ENCODE peak calls at places on chromosomes 1 and 21, in eight cellular contexts. N is sigmoid colon, Z is spleen, I is GM12891, F is GM12892, H is suprapubic skin, J is transverse colon, G is stomach. T is an unnamed sample.

GRCh38 chr1:233359905-233360304 is 32.4 kb downstream of the MAP3K21 start:
- DNase-seq in N (no peak), Z (no peak), I (no peak), F (no peak), H (no peak), J (no peak), G (no peak), T (no peak)

GRCh38 chr1:174682419-174683008 is 234.8 kb downstream of the GPR52 start:
- DNase-seq in N (no peak), Z (no peak), I (no peak), F (no peak), H (no peak), J (no peak), G (no peak), T (no peak)

GRCh38 chr1:4027492-4028138 is 127.5 kb upstream of the C1orf174 start:
- DNase-seq in N (no peak), Z (peak), I (peak), F (peak), H (no peak), J (peak), G (no peak), T (no peak)

GRCh38 chr1:112265946-112266345 is 130.1 kb upstream of the CTTNBP2NL start:
- DNase-seq in N (no peak), Z (no peak), I (no peak), F (no peak), H (no peak), J (no peak), G (no peak), T (no peak)

GRCh38 chr1:15328785-15329480 is 80.8 kb upstream of the EFHD2 start:
- DNase-seq in N (no peak), Z (peak), I (no peak), F (no peak), H (peak), J (no peak), G (peak), T (no peak)

GRCh38 chr21:35254752-35255138 is 205.6 kb upstream of the RUNX1 start:
- DNase-seq in N (no peak), Z (no peak), I (no peak), F (no peak), H (no peak), J (no peak), G (no peak), T (no peak)

GRCh38 chr1:155174334-155175280 is 958 bp downstream of the TRIM46 start:
- DNase-seq in N (peak), Z (peak), I (peak), F (no peak), H (peak), J (peak), G (peak), T (no peak)

GRCh38 chr21:41229527-41230248 is 61.7 kb downstream of the BACE2 start:
- DNase-seq in N (no peak), Z (no peak), I (no peak), F (no peak), H (no peak), J (no peak), G (no peak), T (no peak)

GRCh38 chr1:205597691-205598314 is 34.0 kb downstream of the ELK4 start:
- DNase-seq in N (peak), Z (no peak), I (no peak), F (no peak), H (peak), J (no peak), G (no peak), T (no peak)

GRCh38 chr1:208175508-208175895 is 68.7 kb downstream of the PLXNA2 start:
- DNase-seq in N (no peak), Z (no peak), I (no peak), F (no peak), H (no peak), J (no peak), G (no peak), T (no peak)

GRCh38 chr21:46003575-46004007 is 22.0 kb downstream of the COL6A1 start:
- DNase-seq in N (peak), Z (peak), I (no peak), F (no peak), H (peak), J (no peak), G (peak), T (no peak)

GRCh38 chr1:165854101-165854845 is 26.9 kb downstream of the UCK2 start:
- DNase-seq in N (no peak), Z (no peak), I (no peak), F (no peak), H (no peak), J (no peak), G (no peak), T (no peak)

GRCh38 chr1:41850029-41850428 is 68.7 kb downstream of the HIVEP3 start:
- DNase-seq in N (no peak), Z (no peak), I (no peak), F (no peak), H (no peak), J (no peak), G (no peak), T (no peak)

GRCh38 chr1:154703207-154703606 is 95.2 kb upstream of the ADAR start:
- DNase-seq in N (no peak), Z (no peak), I (no peak), F (no peak), H (no peak), J (no peak), G (no peak), T (no peak)

GRCh38 chr1:229456016-229456415 is 22.1 kb upstream of the ACTA1 start:
- DNase-seq in N (no peak), Z (no peak), I (no peak), F (no peak), H (no peak), J (no peak), G (no peak), T (no peak)

GRCh38 chr1:19483691-19484090 is 1.6 kb downstream of the CAPZB start:
- DNase-seq in N (no peak), Z (no peak), I (no peak), F (no peak), H (no peak), J (no peak), G (no peak), T (no peak)

GRCh38 chr1:211925016-211925415 is 94.5 kb upstream of the LPGAT1 start:
- DNase-seq in N (no peak), Z (no peak), I (no peak), F (no peak), H (no peak), J (peak), G (peak), T (no peak)

GRCh38 chr1:182917386-182917785 is 35.6 kb downstream of the SHCBP1L start:
- DNase-seq in N (no peak), Z (no peak), I (no peak), F (no peak), H (no peak), J (no peak), G (no peak), T (no peak)

GRCh38 chr1:37234941-37235418 is 200.7 kb upstream of the GRIK3 start:
- DNase-seq in N (no peak), Z (no peak), I (no peak), F (no peak), H (no peak), J (no peak), G (no peak), T (no peak)

GRCh38 chr1:101247404-101248287 is 10.8 kb downstream of the S1PR1 start:
- DNase-seq in N (no peak), Z (no peak), I (no peak), F (no peak), H (no peak), J (no peak), G (no peak), T (no peak)

GRCh38 chr1:162213281-162213909 is 143.9 kb downstream of the NOS1AP start:
- DNase-seq in N (peak), Z (no peak), I (no peak), F (no peak), H (peak), J (peak), G (peak), T (no peak)

DNA sequence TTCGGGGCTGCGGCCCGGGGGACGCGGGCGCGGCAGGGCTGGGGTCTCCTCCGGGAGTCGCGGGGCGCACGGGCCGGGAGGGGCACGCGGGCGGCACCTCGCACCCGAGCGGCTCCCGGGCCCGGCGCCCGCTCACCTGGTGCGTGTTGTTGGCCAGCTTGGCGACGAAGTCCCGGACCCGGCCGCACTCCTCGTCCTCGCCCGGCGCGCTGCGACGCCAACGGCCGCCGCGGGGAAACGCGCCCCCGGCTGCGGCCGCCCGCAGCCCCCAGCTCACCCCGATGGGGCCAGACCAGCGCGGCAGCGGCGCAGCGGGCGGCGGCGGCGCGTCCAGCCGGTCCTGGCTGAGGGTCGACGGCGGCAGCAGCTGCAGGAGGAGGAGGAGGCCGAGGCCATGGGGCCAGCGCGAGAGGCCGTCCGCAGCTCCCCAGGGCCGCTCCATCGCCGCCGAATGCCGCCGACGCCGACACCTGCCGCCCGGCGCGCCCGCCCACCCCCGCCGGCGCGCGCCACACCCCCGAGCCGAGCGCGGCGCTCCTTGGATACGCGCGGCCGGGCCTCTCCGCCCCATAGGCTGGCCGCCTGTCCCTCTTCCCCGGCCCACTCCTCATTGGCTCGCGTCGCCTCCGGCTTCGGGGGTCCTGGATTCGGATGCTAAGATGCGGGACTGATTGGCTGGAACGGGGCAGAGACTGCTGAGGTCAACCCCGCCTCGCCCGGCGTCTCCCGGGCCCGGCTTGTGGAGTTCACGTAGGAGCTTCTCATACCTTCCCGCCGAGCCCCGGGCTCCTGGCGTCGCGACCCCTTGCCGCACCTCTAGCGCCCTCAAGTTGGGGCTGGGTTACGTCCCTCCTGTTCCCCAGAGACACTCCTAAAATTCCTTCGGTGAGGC is at the start of gene SORT1:
- DNase-seq in N (peak), Z (peak), I (peak), F (peak), H (peak), J (peak), G (peak), T (no peak)
- TF ChIP-seq POLR2AphosphoS5 in N (no peak), Z (peak), I (no peak), F (no peak), H (no peak), J (peak), G (no peak), T (no peak)

GRCh38 chr1:94755675-94756074 is 64.5 kb upstream of the SLC44A3 start:
- DNase-seq in N (peak), Z (no peak), I (no peak), F (no peak), H (no peak), J (no peak), G (no peak), T (no peak)
- TF ChIP-seq POLR2AphosphoS5 in N (peak), Z (no peak), I (no peak), F (no peak), H (no peak), J (no peak), G (peak), T (no peak)

GRCh38 chr21:44521301-44521927 is 18.6 kb downstream of the KRTAP10-1 start:
- DNase-seq in N (peak), Z (peak), I (no peak), F (no peak), H (peak), J (no peak), G (no peak), T (no peak)
- TF ChIP-seq POLR2AphosphoS5 in N (no peak), Z (no peak), I (no peak), F (no peak), H (no peak), J (no peak), G (no peak), T (no peak)

GRCh38 chr1:186073697-186074096 is 301.4 kb downstream of the TPR start:
- DNase-seq in N (no peak), Z (no peak), I (no peak), F (no peak), H (no peak), J (no peak), G (no peak), T (no peak)
- TF ChIP-seq POLR2AphosphoS5 in N (no peak), Z (no peak), I (no peak), F (no peak), H (no peak), J (no peak), G (no peak), T (no peak)

DNA sequence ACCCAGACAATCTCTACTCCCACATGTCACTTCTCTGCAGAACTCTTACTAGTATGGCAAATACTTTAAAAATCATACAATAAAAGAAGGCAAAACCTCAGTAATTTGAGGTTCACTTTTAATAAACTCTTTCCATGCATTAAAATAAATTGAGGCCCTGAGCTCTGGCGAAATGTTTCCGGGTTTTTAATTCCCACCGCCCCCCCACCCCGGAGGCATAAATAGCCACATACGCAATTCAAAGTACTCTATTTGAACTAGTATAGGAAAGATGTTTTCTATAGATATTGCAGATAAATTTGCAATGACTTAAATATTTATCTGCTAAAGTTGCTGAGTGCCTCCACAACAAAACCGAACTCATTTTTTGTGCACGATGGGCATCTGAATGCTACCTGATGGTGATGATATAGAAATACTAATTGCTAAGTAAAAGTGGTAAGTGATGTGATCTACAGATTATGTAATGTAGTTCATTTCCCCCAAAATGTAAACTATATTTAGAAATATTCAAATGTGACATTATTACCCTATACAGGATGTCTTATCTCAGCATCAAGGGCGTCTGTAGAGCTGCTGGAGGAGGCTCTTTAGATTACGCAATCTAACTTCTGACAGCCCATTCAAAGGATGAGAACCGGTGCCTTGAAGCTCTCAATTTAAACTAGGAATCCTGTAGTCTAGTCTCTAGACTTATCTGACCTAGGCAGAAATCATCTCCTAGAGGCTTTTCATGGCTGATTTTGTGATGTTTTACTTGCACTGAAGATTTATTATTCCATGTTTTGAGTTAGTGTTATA is 8.6 kb downstream of the IRF2BP2 start:
- DNase-seq in N (no peak), Z (no peak), I (no peak), F (no peak), H (no peak), J (peak), G (no peak), T (no peak)
- TF ChIP-seq POLR2AphosphoS5 in N (peak), Z (no peak), I (peak), F (no peak), H (no peak), J (peak), G (no peak), T (peak)

DNA sequence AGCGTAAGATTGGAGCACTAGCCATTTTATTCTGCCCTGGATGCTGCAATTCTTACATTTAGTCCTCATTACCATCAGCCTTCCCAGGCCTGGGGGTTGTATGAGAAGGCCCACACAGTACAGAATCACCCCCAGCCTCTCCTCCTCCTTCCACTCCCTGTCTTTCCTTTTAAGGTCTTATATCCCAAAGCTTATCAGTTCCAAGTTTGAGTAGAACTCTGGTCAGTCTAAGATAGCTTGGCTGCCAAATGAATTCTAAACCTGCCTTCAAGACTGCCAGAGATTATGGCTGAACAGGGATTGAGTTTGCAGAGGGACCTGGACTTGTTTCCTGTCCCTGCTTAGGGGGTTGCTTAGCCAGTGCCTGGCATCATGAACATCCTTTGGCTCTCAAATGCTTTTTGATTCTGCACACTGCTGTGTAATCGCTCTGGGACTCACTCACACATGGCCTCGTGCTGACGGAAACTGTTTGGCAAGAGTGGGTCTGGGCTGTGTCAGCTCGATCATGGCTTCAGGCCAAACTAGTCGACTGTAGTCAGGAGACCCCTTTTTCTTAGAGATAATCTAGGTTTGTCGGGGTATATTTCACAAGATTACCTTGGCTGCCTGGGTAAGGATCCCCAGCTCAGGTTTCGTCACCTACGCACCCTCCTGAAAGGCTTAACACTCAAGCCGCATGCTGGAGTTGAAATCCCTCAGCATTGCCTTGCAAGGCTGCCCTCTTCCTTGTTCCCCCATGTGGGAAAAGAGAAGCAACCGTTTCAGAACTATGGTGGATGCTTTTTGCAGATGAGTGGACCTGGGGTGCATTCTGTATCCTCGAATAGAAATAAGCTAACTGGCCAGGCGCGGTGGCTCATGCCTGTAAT is 252.6 kb downstream of the NFIA start:
- DNase-seq in N (peak), Z (no peak), I (no peak), F (no peak), H (peak), J (peak), G (peak), T (no peak)
- TF ChIP-seq POLR2AphosphoS5 in N (peak), Z (no peak), I (no peak), F (no peak), H (no peak), J (peak), G (peak), T (no peak)

GRCh38 chr1:226353698-226354525 is 44.9 kb upstream of the LIN9 start:
- DNase-seq in N (no peak), Z (no peak), I (no peak), F (no peak), H (no peak), J (no peak), G (no peak), T (no peak)
- TF ChIP-seq POLR2AphosphoS5 in N (no peak), Z (no peak), I (no peak), F (no peak), H (no peak), J (no peak), G (no peak), T (no peak)

DNA sequence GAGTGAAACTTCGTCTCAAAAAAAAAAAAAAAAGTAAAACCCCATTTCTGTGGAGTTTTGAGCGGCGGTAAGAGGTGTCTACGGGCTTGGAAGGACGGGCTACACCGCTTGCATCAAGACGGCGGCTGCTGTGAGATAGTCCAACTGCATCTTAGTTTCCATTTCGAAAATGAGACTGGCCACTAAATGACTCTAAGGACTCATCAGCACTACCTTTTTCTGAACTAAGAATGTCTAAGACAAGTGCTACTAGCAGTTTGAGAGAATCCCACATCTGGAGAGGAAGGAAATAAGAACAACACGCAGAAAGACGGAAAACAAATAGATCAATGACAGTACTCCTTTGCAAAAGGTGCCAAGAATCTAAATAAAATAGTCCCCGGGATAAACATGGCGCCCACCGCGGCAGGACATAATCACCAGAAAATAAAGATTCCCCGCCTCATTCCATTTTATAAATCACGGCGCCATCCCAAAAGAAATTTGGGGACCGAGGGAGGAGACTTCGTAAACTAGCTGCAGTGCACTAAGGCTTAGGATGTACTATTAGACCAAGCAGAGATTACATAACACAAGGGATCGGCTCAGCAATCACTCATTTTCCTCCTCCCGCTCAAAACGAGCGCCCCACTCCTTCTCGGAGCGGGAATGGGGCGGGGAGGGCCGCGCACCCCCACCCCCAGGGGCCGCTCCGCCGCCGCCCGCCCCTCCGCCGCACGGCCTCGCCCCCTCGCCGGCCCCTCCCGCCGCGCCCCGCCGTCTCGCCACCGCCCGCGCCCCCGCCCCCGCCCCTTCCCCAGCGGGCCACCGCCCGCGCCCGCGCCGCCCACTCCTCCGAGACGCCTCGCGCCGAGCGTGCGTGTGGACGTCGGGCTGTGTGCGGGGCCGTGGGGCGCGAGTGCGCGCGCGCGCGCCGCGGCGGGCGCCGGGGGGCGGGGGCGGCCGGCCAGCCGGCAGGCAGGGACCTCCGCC is 1.1 kb downstream of the POGZ start:
- DNase-seq in N (peak), Z (peak), I (peak), F (peak), H (peak), J (peak), G (peak), T (no peak)
- TF ChIP-seq POLR2AphosphoS5 in N (peak), Z (peak), I (no peak), F (no peak), H (peak), J (peak), G (peak), T (peak)

GRCh38 chr1:51897699-51898031 is 19.1 kb upstream of the NRDC start:
- DNase-seq in N (no peak), Z (no peak), I (no peak), F (no peak), H (no peak), J (no peak), G (no peak), T (peak)
- TF ChIP-seq POLR2AphosphoS5 in N (no peak), Z (no peak), I (no peak), F (no peak), H (no peak), J (no peak), G (no peak), T (no peak)

T was measured in Panc1.